ENCODE peak calls at places on chromosomes 3 and 15, in eight cellular contexts. W is endodermal cell, D is astrocyte, Z is GM12878, T is H9, B is colonic mucosa, F is mammary epithelial cell, Q is H1. H is an unnamed sample.

GRCh38 chr3:182214406-182214805 is 502.7 kb downstream of the SOX2 start:
- DNase-seq in W (no peak), D (no peak), Z (no peak), T (no peak), B (no peak), F (no peak), Q (no peak), H (no peak)

GRCh38 chr15:78075490-78076230 is 1.9 kb downstream of the TBC1D2B start:
- DNase-seq in W (peak; percentile 77), D (peak; percentile 89), Z (no peak), T (peak; percentile 59), B (peak; percentile 84), F (peak; percentile 72), Q (peak; percentile 23), H (no peak)

GRCh38 chr3:25783661-25784512 is 644 bp upstream of the NGLY1 start:
- DNase-seq in W (peak; percentile 92), D (peak; percentile 25), Z (no peak), T (peak; percentile 86), B (peak; percentile 61), F (peak; percentile 44), Q (no peak), H (no peak)

GRCh38 chr3:40055956-40056355 is 246.5 kb downstream of the MYRIP start:
- DNase-seq in W (no peak), D (peak; percentile 4), Z (no peak), T (no peak), B (no peak), F (no peak), Q (no peak), H (no peak)

GRCh38 chr3:87082806-87083440 is 92.0 kb upstream of the VGLL3 start:
- DNase-seq in W (peak; percentile 61), D (peak; percentile 37), Z (no peak), T (peak; percentile 29), B (peak; percentile 31), F (peak; percentile 56), Q (peak; percentile 5), H (peak; percentile 2)

GRCh38 chr15:99709243-99709986 is 23.8 kb downstream of the LYSMD4 start:
- DNase-seq in W (no peak), D (no peak), Z (no peak), T (no peak), B (no peak), F (no peak), Q (no peak), H (no peak)

GRCh38 chr3:170603770-170604510 is 18.1 kb upstream of the SLC7A14 start:
- DNase-seq in W (no peak), D (peak; percentile 7), Z (no peak), T (no peak), B (no peak), F (no peak), Q (no peak), H (no peak)

GRCh38 chr15:68401496-68402431 is 30.2 kb downstream of the ITGA11 start:
- DNase-seq in W (no peak), D (no peak), Z (no peak), T (peak; percentile 13), B (no peak), F (no peak), Q (no peak), H (no peak)

GRCh38 chr3:10194328-10195071 is 29.8 kb downstream of the IRAK2 start:
- DNase-seq in W (no peak), D (no peak), Z (peak; percentile 74), T (no peak), B (no peak), F (peak; percentile 92), Q (no peak), H (no peak)

GRCh38 chr3:23035927-23036640 is 167.0 kb upstream of the UBE2E2 start:
- DNase-seq in W (peak; percentile 77), D (no peak), Z (no peak), T (peak; percentile 61), B (peak; percentile 75), F (no peak), Q (no peak), H (no peak)

GRCh38 chr15:84598250-84598649 is 2.6 kb upstream of the ZSCAN2 start:
- DNase-seq in W (peak; percentile 57), D (no peak), Z (no peak), T (no peak), B (no peak), F (no peak), Q (no peak), H (no peak)

GRCh38 chr15:77181305-77182074 is 110.6 kb upstream of the TSPAN3 start:
- DNase-seq in W (no peak), D (no peak), Z (peak; percentile 82), T (no peak), B (no peak), F (no peak), Q (no peak), H (no peak)

GRCh38 chr3:48500656-48501055 is 3.3 kb downstream of the SHISA5 start:
- DNase-seq in W (no peak), D (no peak), Z (no peak), T (no peak), B (no peak), F (peak; percentile 27), Q (no peak), H (peak; percentile 56)

GRCh38 chr3:123328851-123329635 is 119.8 kb downstream of the ADCY5 start:
- DNase-seq in W (peak; percentile 95), D (peak; percentile 7), Z (no peak), T (peak; percentile 81), B (peak; percentile 86), F (peak; percentile 32), Q (no peak), H (peak; percentile 2)

GRCh38 chr3:77081240-77081661 is 41.4 kb downstream of the ROBO2 start:
- DNase-seq in W (no peak), D (peak; percentile 56), Z (no peak), T (no peak), B (no peak), F (peak; percentile 45), Q (no peak), H (peak; percentile 19)

GRCh38 chr3:12782172-12782815 is 14.2 kb upstream of the CAND2 start:
- DNase-seq in W (peak; percentile 91), D (peak; percentile 55), Z (no peak), T (peak; percentile 61), B (no peak), F (no peak), Q (no peak), H (no peak)

GRCh38 chr3:9158865-9159630 is 90.4 kb downstream of the SRGAP3 start:
- DNase-seq in W (peak; percentile 89), D (no peak), Z (no peak), T (no peak), B (no peak), F (no peak), Q (no peak), H (no peak)

GRCh38 chr3:9163289-9163688 is 86.2 kb downstream of the SRGAP3 start:
- DNase-seq in W (no peak), D (no peak), Z (no peak), T (no peak), B (no peak), F (no peak), Q (no peak), H (no peak)

GRCh38 chr3:9165441-9165840 is 84.0 kb downstream of the SRGAP3 start:
- DNase-seq in W (no peak), D (no peak), Z (no peak), T (no peak), B (no peak), F (no peak), Q (no peak), H (no peak)

GRCh38 chr3:9161298-9161697 is 88.1 kb downstream of the SRGAP3 start:
- DNase-seq in W (no peak), D (no peak), Z (no peak), T (no peak), B (no peak), F (no peak), Q (no peak), H (no peak)

GRCh38 chr3:9161811-9162210 is 87.6 kb downstream of the SRGAP3 start:
- DNase-seq in W (no peak), D (no peak), Z (no peak), T (no peak), B (no peak), F (peak; percentile 61), Q (no peak), H (no peak)
- TF ChIP-seq CTCF in W (no peak), D (no peak), Z (no peak), T (no peak), B (no peak), F (no peak), Q (no peak), H (no peak)

GRCh38 chr15:29910068-29910467 is 87.8 kb upstream of the TJP1 start:
- DNase-seq in W (no peak), D (no peak), Z (no peak), T (no peak), B (peak; percentile 53), F (no peak), Q (no peak), H (no peak)

GRCh38 chr15:29900237-29901189 is 78.2 kb upstream of the TJP1 start:
- DNase-seq in W (no peak), D (no peak), Z (no peak), T (no peak), B (no peak), F (peak; percentile 33), Q (no peak), H (no peak)

GRCh38 chr15:29903785-29904464 is 81.7 kb upstream of the TJP1 start:
- DNase-seq in W (peak; percentile 73), D (no peak), Z (no peak), T (peak; percentile 68), B (no peak), F (no peak), Q (no peak), H (no peak)

GRCh38 chr15:29904731-29905417 is 82.6 kb upstream of the TJP1 start:
- DNase-seq in W (peak; percentile 55), D (no peak), Z (no peak), T (no peak), B (no peak), F (no peak), Q (no peak), H (no peak)
- H3K27ac ChIP-seq in W (no peak overlapping the region), D (no peak overlapping the region), Z (no peak overlapping the region), T (no peak overlapping the region), B (no peak overlapping the region), F (no peak overlapping the region), Q (no peak overlapping the region), H (no peak overlapping the region)

GRCh38 chr3:161266731-161267150 is 45.6 kb downstream of the NMD3 start:
- DNase-seq in W (no peak), D (peak; percentile 80), Z (no peak), T (no peak), B (no peak), F (peak; percentile 77), Q (no peak), H (no peak)

GRCh38 chr3:161267646-161268045 is 46.5 kb downstream of the NMD3 start:
- DNase-seq in W (no peak), D (no peak), Z (no peak), T (no peak), B (no peak), F (no peak), Q (no peak), H (no peak)

GRCh38 chr3:161268601-161269000 is 47.5 kb downstream of the NMD3 start:
- DNase-seq in W (no peak), D (no peak), Z (no peak), T (no peak), B (no peak), F (no peak), Q (no peak), H (no peak)

GRCh38 chr3:161264771-161265343 is 43.7 kb downstream of the NMD3 start:
- DNase-seq in W (no peak), D (peak; percentile 41), Z (no peak), T (no peak), B (no peak), F (no peak), Q (no peak), H (no peak)

GRCh38 chr3:161265916-161266571 is 44.9 kb downstream of the NMD3 start:
- DNase-seq in W (no peak), D (no peak), Z (no peak), T (no peak), B (no peak), F (peak; percentile 57), Q (no peak), H (no peak)
- H3K9ac ChIP-seq in W (no peak overlapping the region), D (no peak overlapping the region), Z (no peak overlapping the region), T (no peak overlapping the region), B (no peak overlapping the region), F (no peak overlapping the region), Q (no peak overlapping the region), H (no peak overlapping the region)

GRCh38 chr3:52891615-52892081 is 5.7 kb downstream of the STIMATE start:
- DNase-seq in W (no peak), D (no peak), Z (no peak), T (no peak), B (no peak), F (no peak), Q (no peak), H (no peak)
- TF ChIP-seq CTCF in W (no peak), D (no peak), Z (no peak), T (no peak), B (no peak), F (no peak), Q (no peak), H (no peak)

H was measured in keratinocyte.